ENCODE peak calls at places on chromosome 12, in eight cellular contexts. Q is neuronal stem cell, X is NCI-H524, Y is amygdala, G is germinal center, K is posterior vena cava, I is AG10803, N is WTC11. F is an unnamed sample.

GRCh38 chr12:71439613-71440392 is at the start of gene LGR5:
- DNase-seq in Q (peak; percentile 69), N (peak; percentile 63), X (peak; percentile 75), G (peak; percentile 16), I (peak; percentile 16), K (peak; percentile 81), Y (peak; percentile 27), F (peak; percentile 68)

GRCh38 chr12:185197-185955 is 28.6 kb downstream of the SLC6A12 start:
- DNase-seq in Q (no peak), Y (no peak), N (no peak), K (no peak), X (peak; percentile 48), I (no peak), G (no peak), F (no peak)

GRCh38 chr12:106369624-106370346 is 12.2 kb downstream of the POLR3B start:
- DNase-seq in X (no peak), N (no peak), I (peak; percentile 88), G (no peak), K (no peak), Q (no peak), Y (no peak), F (no peak)

GRCh38 chr12:96193725-96194571 is at the start of gene ELK3:
- DNase-seq in I (peak; percentile 69), Q (no peak), K (peak; percentile 91), Y (no peak), G (peak; percentile 77), N (peak; percentile 45), X (peak; percentile 25), F (peak; percentile 76)

GRCh38 chr12:93468008-93468371 is 676 bp downstream of the MRPL42 start:
- DNase-seq in K (no peak), N (no peak), Q (no peak), Y (no peak), G (no peak), I (no peak), X (no peak), F (peak; percentile 54)

GRCh38 chr12:41510470-41510869 is 322.4 kb downstream of the PDZRN4 start:
- DNase-seq in N (no peak), Q (no peak), G (no peak), K (no peak), I (no peak), Y (no peak), X (no peak), F (no peak)

GRCh38 chr12:120639771-120640721 is at the start of gene CABP1:
- DNase-seq in I (no peak), G (peak; percentile 86), X (peak; percentile 66), Q (peak; percentile 54), N (peak; percentile 85), K (no peak), Y (peak; percentile 15), F (peak; percentile 77)

GRCh38 chr12:20189767-20190166 is 178.6 kb upstream of the PDE3A start:
- DNase-seq in N (no peak), G (no peak), I (no peak), K (no peak), Q (no peak), Y (no peak), X (peak; percentile 88), F (peak; percentile 99)

GRCh38 chr12:106971065-106971464 is 15.4 kb downstream of the TMEM263 start:
- DNase-seq in Q (no peak), I (no peak), N (no peak), K (no peak), Y (no peak), X (no peak), G (no peak), F (no peak)

GRCh38 chr12:85301054-85301453 is 21.0 kb downstream of the ALX1 start:
- DNase-seq in Y (no peak), Q (no peak), G (no peak), I (no peak), X (no peak), N (no peak), K (no peak), F (no peak)

GRCh38 chr12:22529281-22530060 is 14.9 kb downstream of the C2CD5 start:
- DNase-seq in I (peak; percentile 6), Q (no peak), N (no peak), K (no peak), X (peak; percentile 43), Y (no peak), G (peak; percentile 8), F (peak; percentile 61)

GRCh38 chr12:109461846-109462766 is 15.0 kb downstream of the KCTD10 start:
- DNase-seq in Y (no peak), I (peak; percentile 100), N (peak; percentile 29), K (peak; percentile 97), X (no peak), G (no peak), Q (no peak), F (no peak)

GRCh38 chr12:111180830-111181726 is 187.8 kb downstream of the PHETA1 start:
- DNase-seq in Y (no peak), K (peak; percentile 93), N (no peak), G (no peak), X (peak; percentile 91), Q (no peak), I (peak; percentile 37), F (peak; percentile 95)

GRCh38 chr12:59027199-59027598 is 106.9 kb upstream of the LRIG3 start:
- DNase-seq in N (no peak), K (no peak), G (no peak), Y (no peak), Q (no peak), I (no peak), X (no peak), F (no peak)

GRCh38 chr12:121115530-121115929 is 17.1 kb upstream of the P2RX7 start:
- DNase-seq in G (no peak), Q (no peak), I (no peak), Y (no peak), K (no peak), N (no peak), X (no peak), F (no peak)

GRCh38 chr12:77049767-77050353 is 15.5 kb downstream of the E2F7 start:
- DNase-seq in K (no peak), X (peak; percentile 67), I (peak; percentile 72), Y (no peak), Q (peak; percentile 31), N (no peak), G (peak; percentile 44), F (peak; percentile 82)

F was measured in NCI-H82.